ENCODE peak calls at places on chromosomes 1 and 21, in nine cellular contexts. E, X, Z, Y, W, D, O, N and C are unnamed samples.

GRCh38 chr1:78045850-78046778 is at the start of gene GIPC2:
- DNase-seq in E (peak; percentile 10), X (peak; percentile 49), Z (no peak), Y (peak; percentile 69), W (peak; percentile 56), D (peak; percentile 72), O (peak; percentile 64), N (peak; percentile 42), C (peak; percentile 23)

GRCh38 chr1:178057863-178058576 is 35.9 kb upstream of the RASAL2 start:
- DNase-seq in E (no peak), X (no peak), Z (no peak), Y (no peak), W (peak; percentile 66), D (peak; percentile 84), O (no peak), N (peak; percentile 78), C (peak; percentile 81)

GRCh38 chr1:116769561-116769977 is 15.3 kb downstream of the CD2 start:
- DNase-seq in E (peak; percentile 61), X (no peak), Z (peak; percentile 31), Y (no peak), W (no peak), D (no peak), O (no peak), N (peak; percentile 46), C (no peak)

GRCh38 chr1:232568331-232568852 is 61.5 kb downstream of the SIPA1L2 start:
- DNase-seq in E (peak; percentile 17), X (no peak), Z (no peak), Y (no peak), W (no peak), D (no peak), O (no peak), N (no peak), C (no peak)

GRCh38 chr21:39196838-39197237 is 13.6 kb upstream of the PSMG1 start:
- DNase-seq in E (no peak), X (no peak), Z (no peak), Y (no peak), W (no peak), D (no peak), O (no peak), N (no peak), C (no peak)

GRCh38 chr1:201982082-201982922 is at the start of gene RNPEP:
- DNase-seq in E (peak; percentile 52), X (peak; percentile 71), Z (no peak), Y (peak; percentile 88), W (peak; percentile 66), D (peak; percentile 93), O (peak; percentile 62), N (peak; percentile 54), C (peak; percentile 84)

GRCh38 chr1:8026976-8027747 is 1.1 kb upstream of the ERRFI1 start:
- DNase-seq in E (no peak), X (peak; percentile 91), Z (no peak), Y (peak; percentile 19), W (no peak), D (peak; percentile 75), O (peak; percentile 58), N (no peak), C (no peak)

GRCh38 chr1:7747605-7748004 is 23.5 kb upstream of the VAMP3 start:
- DNase-seq in E (no peak), X (no peak), Z (no peak), Y (no peak), W (no peak), D (no peak), O (no peak), N (no peak), C (no peak)

GRCh38 chr1:48859429-48859828 is 82.7 kb upstream of the BEND5 start:
- DNase-seq in E (no peak), X (no peak), Z (no peak), Y (no peak), W (no peak), D (no peak), O (no peak), N (no peak), C (no peak)

GRCh38 chr1:3584915-3585314 is 26.4 kb downstream of the MEGF6 start:
- DNase-seq in E (no peak), X (no peak), Z (no peak), Y (no peak), W (no peak), D (no peak), O (no peak), N (no peak), C (no peak)

GRCh38 chr1:147598631-147599361 is 57.5 kb downstream of the BCL9 start:
- DNase-seq in E (no peak), X (no peak), Z (no peak), Y (peak; percentile 73), W (no peak), D (peak; percentile 83), O (no peak), N (peak; percentile 11), C (no peak)

GRCh38 chr1:29709711-29710169 is 473.4 kb downstream of the PTPRU start:
- DNase-seq in E (no peak), X (no peak), Z (no peak), Y (no peak), W (no peak), D (no peak), O (no peak), N (peak; percentile 73), C (no peak)

GRCh38 chr1:53869454-53870117 is 20.0 kb downstream of the YIPF1 start:
- DNase-seq in E (no peak), X (no peak), Z (no peak), Y (no peak), W (no peak), D (no peak), O (no peak), N (no peak), C (no peak)

GRCh38 chr1:53643061-53643880 is 95.7 kb downstream of the GLIS1 start:
- DNase-seq in E (no peak), X (no peak), Z (no peak), Y (no peak), W (no peak), D (no peak), O (no peak), N (no peak), C (no peak)

GRCh38 chr1:27634166-27634981 is 611 bp downstream of the FGR start:
- DNase-seq in E (no peak), X (no peak), Z (no peak), Y (peak; percentile 64), W (no peak), D (peak; percentile 88), O (no peak), N (peak; percentile 31), C (peak; percentile 71)

GRCh38 chr21:31665397-31665796 is 5.9 kb downstream of the SOD1 start:
- DNase-seq in E (peak; percentile 18), X (no peak), Z (no peak), Y (peak; percentile 8), W (peak; percentile 29), D (peak; percentile 18), O (no peak), N (no peak), C (no peak)

GRCh38 chr1:107692580-107693345 is 272.2 kb downstream of the VAV3 start:
- DNase-seq in E (no peak), X (no peak), Z (no peak), Y (no peak), W (peak; percentile 60), D (no peak), O (no peak), N (no peak), C (no peak)

GRCh38 chr21:15390049-15390448 is 325.2 kb upstream of the NRIP1 start:
- DNase-seq in E (no peak), X (no peak), Z (no peak), Y (no peak), W (no peak), D (no peak), O (no peak), N (no peak), C (no peak)

GRCh38 chr1:34696230-34696629 is 58.6 kb upstream of the GJB5 start:
- DNase-seq in E (no peak), X (no peak), Z (no peak), Y (no peak), W (peak; percentile 48), D (no peak), O (no peak), N (no peak), C (no peak)

GRCh38 chr1:3529099-3529729 is 74.7 kb downstream of the ARHGEF16 start:
- DNase-seq in E (no peak), X (peak; percentile 82), Z (no peak), Y (no peak), W (no peak), D (peak; percentile 87), O (peak; percentile 41), N (no peak), C (peak; percentile 65)

GRCh38 chr21:38780879-38781278 is 24.9 kb upstream of the ETS2 start:
- DNase-seq in E (no peak), X (no peak), Z (no peak), Y (no peak), W (no peak), D (no peak), O (no peak), N (no peak), C (no peak)

GRCh38 chr1:232422901-232423300 is 207.0 kb downstream of the SIPA1L2 start:
- DNase-seq in E (no peak), X (no peak), Z (no peak), Y (no peak), W (no peak), D (no peak), O (no peak), N (peak; percentile 5), C (no peak)

GRCh38 chr1:170765712-170766330 is 101.9 kb downstream of the PRRX1 start:
- DNase-seq in E (no peak), X (no peak), Z (peak; percentile 23), Y (no peak), W (peak; percentile 11), D (no peak), O (no peak), N (peak; percentile 35), C (no peak)

GRCh38 chr1:226369110-226369509 is 38.8 kb downstream of the PARP1 start:
- DNase-seq in E (no peak), X (no peak), Z (no peak), Y (no peak), W (no peak), D (no peak), O (no peak), N (no peak), C (no peak)

GRCh38 chr1:183776731-183777130 is 28.2 kb upstream of the RGL1 start:
- DNase-seq in E (no peak), X (no peak), Z (no peak), Y (no peak), W (no peak), D (no peak), O (no peak), N (no peak), C (no peak)

GRCh38 chr21:33762798-33763572 is 120.7 kb downstream of the ITSN1 start:
- DNase-seq in E (no peak), X (no peak), Z (peak; percentile 37), Y (no peak), W (no peak), D (no peak), O (no peak), N (peak; percentile 37), C (no peak)

GRCh38 chr21:34187935-34188334 is 114.6 kb downstream of the MRPS6 start:
- DNase-seq in E (no peak), X (peak; percentile 38), Z (no peak), Y (no peak), W (no peak), D (peak; percentile 68), O (no peak), N (no peak), C (peak; percentile 53)

GRCh38 chr1:113042336-113043143 is 30.5 kb upstream of the LRIG2 start:
- DNase-seq in E (no peak), X (peak; percentile 49), Z (peak; percentile 32), Y (peak; percentile 64), W (peak; percentile 99), D (peak; percentile 87), O (peak; percentile 67), N (peak; percentile 91), C (peak; percentile 63)

GRCh38 chr1:86774305-86775304 is 70.2 kb downstream of the SH3GLB1 start:
- DNase-seq in E (no peak), X (peak; percentile 66), Z (peak; percentile 88), Y (peak; percentile 54), W (peak; percentile 96), D (peak; percentile 81), O (peak; percentile 65), N (peak; percentile 91), C (peak; percentile 55)

GRCh38 chr21:16587671-16588379 is 858.0 kb downstream of the USP25 start:
- DNase-seq in E (no peak), X (no peak), Z (no peak), Y (no peak), W (no peak), D (no peak), O (no peak), N (peak; percentile 65), C (no peak)

GRCh38 chr1:214280386-214281029 is 451 bp upstream of the SMYD2 start:
- DNase-seq in E (no peak), X (peak; percentile 33), Z (no peak), Y (no peak), W (peak; percentile 89), D (peak; percentile 75), O (peak; percentile 49), N (peak; percentile 55), C (peak; percentile 29)